ENCODE peak calls at places on chromosomes 4 and X, in five cellular contexts. P, X, N, T and J are unnamed samples.

GRCh38 chrX:68685722-68686683 is 38.5 kb downstream of the STARD8 start:
- DNase-seq in P (peak), X (peak), N (peak), T (no peak), J (peak)

GRCh38 chr4:120400441-120400840 is 333.8 kb upstream of the MAD2L1 start:
- DNase-seq in P (no peak), X (no peak), N (no peak), T (no peak), J (no peak)

GRCh38 chrX:123830309-123830708 is 29.5 kb upstream of the XIAP start:
- DNase-seq in P (peak), X (no peak), N (peak), T (no peak), J (no peak)

GRCh38 chr4:177079327-177079726 is 230.3 kb upstream of the NEIL3 start:
- DNase-seq in P (no peak), X (no peak), N (no peak), T (no peak), J (peak)

GRCh38 chr4:102263024-102263787 is 82.1 kb downstream of the SLC39A8 start:
- DNase-seq in P (peak), X (no peak), N (peak), T (peak), J (peak)

GRCh38 chr4:114021445-114021844 is 42.0 kb upstream of the ARSJ start:
- DNase-seq in P (no peak), X (no peak), N (no peak), T (no peak), J (no peak)

GRCh38 chr4:3765271-3766206 is 646 bp upstream of the ADRA2C start:
- DNase-seq in P (peak), X (peak), N (no peak), T (no peak), J (peak)

GRCh38 chrX:49029876-49030275 is 13.3 kb downstream of the TFE3 start:
- DNase-seq in P (no peak), X (no peak), N (no peak), T (no peak), J (no peak)

GRCh38 chr4:107824367-107825071 is at the start of gene SGMS2:
- DNase-seq in P (peak), X (peak), N (peak), T (no peak), J (peak)

GRCh38 chr4:65668201-65669007 is 1.9 kb downstream of the EPHA5 start:
- DNase-seq in P (peak), X (peak), N (no peak), T (no peak), J (no peak)

GRCh38 chrX:154730271-154730883 is 20.5 kb downstream of the GAB3 start:
- DNase-seq in P (peak), X (no peak), N (no peak), T (no peak), J (peak)

GRCh38 chr4:15003891-15004700 is 1.8 kb downstream of the CPEB2 start:
- DNase-seq in P (peak), X (peak), N (peak), T (no peak), J (peak)

GRCh38 chrX:72536542-72536941 is 36.1 kb downstream of the HDAC8 start:
- DNase-seq in P (no peak), X (no peak), N (no peak), T (no peak), J (no peak)

GRCh38 chr4:10032625-10033024 is 11.3 kb upstream of the SLC2A9 start:
- DNase-seq in P (peak), X (no peak), N (no peak), T (no peak), J (peak)

GRCh38 chr4:84691170-84691691 is 108.3 kb downstream of the CDS1 start:
- DNase-seq in P (peak), X (no peak), N (no peak), T (no peak), J (peak)

GRCh38 chrX:40778861-40779575 is 43.7 kb upstream of the MED14 start:
- DNase-seq in P (peak), X (no peak), N (no peak), T (no peak), J (peak)

GRCh38 chrX:51614353-51614752 is 4.4 kb downstream of the CENPVL3 start:
- DNase-seq in P (peak), X (no peak), N (no peak), T (no peak), J (peak)

GRCh38 chrX:41759817-41760216 is 35.8 kb downstream of the GPR82 start:
- DNase-seq in P (peak), X (no peak), N (no peak), T (no peak), J (peak)

GRCh38 chrX:69065451-69065850 is 99.8 kb downstream of the PJA1 start:
- DNase-seq in P (peak), X (peak), N (no peak), T (peak), J (no peak)

GRCh38 chr4:166527500-166527899 is 654.5 kb downstream of the TLL1 start:
- DNase-seq in P (peak), X (no peak), N (no peak), T (no peak), J (no peak)

GRCh38 chr4:62661821-62662220 is 1461.7 kb downstream of the ADGRL3 start:
- DNase-seq in P (no peak), X (no peak), N (no peak), T (no peak), J (no peak)

GRCh38 chr4:111602848-111603247 is 542.4 kb upstream of the FAM241A start:
- DNase-seq in P (peak), X (no peak), N (no peak), T (peak), J (no peak)

GRCh38 chr4:151659631-151660030 is 101.2 kb downstream of the GATB start:
- DNase-seq in P (peak), X (no peak), N (no peak), T (no peak), J (no peak)

GRCh38 chr4:80540349-80540748 is 204.8 kb downstream of the CFAP299 start:
- DNase-seq in P (no peak), X (no peak), N (no peak), T (no peak), J (no peak)

GRCh38 chr4:4640692-4641091 is 98.8 kb upstream of the STX18 start:
- DNase-seq in P (no peak), X (no peak), N (no peak), T (no peak), J (no peak)

GRCh38 chrX:14449773-14450172 is 79.6 kb upstream of the GLRA2 start:
- DNase-seq in P (no peak), X (no peak), N (no peak), T (no peak), J (no peak)

GRCh38 chr4:83356899-83357661 is 22.4 kb upstream of the HPSE start:
- DNase-seq in P (peak), X (no peak), N (peak), T (no peak), J (peak)